ENCODE peak calls at places on chromosomes 4 and X, in nine cellular contexts. L, R, V, T, G, I, X, U and H are unnamed samples.

GRCh38 chr4:169810325-169811323 is 52.9 kb upstream of the HPF1 start:
- DNase-seq in L (peak; percentile 50), R (peak; percentile 78), V (peak; percentile 81), T (no peak), G (peak; percentile 24), I (no peak), X (peak; percentile 68), U (no peak), H (no peak)

GRCh38 chr4:134708616-134709015 is 507.0 kb upstream of the PABPC4L start:
- DNase-seq in L (no peak), R (peak; percentile 13), V (no peak), T (no peak), G (no peak), I (no peak), X (no peak), U (no peak), H (no peak)

GRCh38 chr4:111602848-111603247 is 542.4 kb upstream of the FAM241A start:
- DNase-seq in L (no peak), R (no peak), V (peak; percentile 28), T (no peak), G (no peak), I (no peak), X (peak; percentile 38), U (no peak), H (no peak)

GRCh38 chr4:186137193-186137792 is 32.8 kb downstream of the FAM149A start:
- DNase-seq in L (no peak), R (peak; percentile 23), V (peak; percentile 27), T (no peak), G (no peak), I (no peak), X (peak; percentile 15), U (no peak), H (no peak)

GRCh38 chr4:6493668-6494304 is 21.4 kb upstream of the PPP2R2C start:
- DNase-seq in L (no peak), R (peak; percentile 64), V (peak; percentile 3), T (no peak), G (no peak), I (peak; percentile 57), X (no peak), U (no peak), H (no peak)

GRCh38 chrX:24990585-24990984 is 25.2 kb downstream of the ARX start:
- DNase-seq in L (no peak), R (no peak), V (no peak), T (no peak), G (no peak), I (no peak), X (no peak), U (no peak), H (no peak)

GRCh38 chr4:17545374-17546140 is 30.6 kb downstream of the CLRN2 start:
- DNase-seq in L (no peak), R (no peak), V (no peak), T (no peak), G (no peak), I (no peak), X (no peak), U (no peak), H (no peak)

GRCh38 chrX:40155617-40156471 is 58.1 kb upstream of the BCOR start:
- DNase-seq in L (no peak), R (no peak), V (no peak), T (no peak), G (no peak), I (no peak), X (no peak), U (no peak), H (no peak)

GRCh38 chr4:14262221-14262620 is 634.7 kb upstream of the BOD1L1 start:
- DNase-seq in L (no peak), R (no peak), V (no peak), T (no peak), G (no peak), I (no peak), X (no peak), U (no peak), H (no peak)

GRCh38 chr4:184408021-184408710 is 66.2 kb downstream of the IRF2 start:
- DNase-seq in L (no peak), R (peak; percentile 87), V (peak; percentile 92), T (no peak), G (no peak), I (no peak), X (peak; percentile 21), U (no peak), H (no peak)

DNA sequence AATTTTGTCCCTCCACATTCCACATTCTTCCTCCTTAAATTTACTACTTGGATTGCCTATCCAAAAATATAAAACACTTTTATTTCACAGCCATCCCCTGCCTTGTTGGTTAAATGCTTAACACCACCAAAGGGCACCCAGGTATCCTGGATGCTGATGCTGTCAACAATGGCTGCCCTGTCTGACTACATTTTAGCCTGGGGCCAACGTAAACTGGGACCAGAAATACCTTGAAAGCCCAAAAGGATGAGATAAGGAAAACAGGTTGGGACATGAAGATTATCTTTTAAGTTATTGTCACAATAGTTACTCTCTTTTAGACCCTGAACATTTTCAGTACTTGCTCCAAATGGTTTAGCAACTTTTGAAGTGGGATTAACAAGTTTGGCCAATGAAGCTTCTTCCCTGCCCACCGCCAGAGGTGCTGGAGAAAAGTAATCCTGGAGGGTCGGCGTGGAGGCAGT is 775 bp upstream of the YIPF6 start:
- DNase-seq in L (no peak), R (peak; percentile 52), V (no peak), T (no peak), G (no peak), I (no peak), X (no peak), U (no peak), H (no peak)
- TF ChIP-seq CTCF in L (no peak), R (no peak), V (peak; percentile 23), T (peak; percentile 7), G (no peak), I (no peak), X (no peak), U (no peak), H (no peak)

GRCh38 chrX:10217218-10217617 is 60.4 kb downstream of the CLCN4 start:
- DNase-seq in L (no peak), R (no peak), V (no peak), T (no peak), G (no peak), I (no peak), X (no peak), U (no peak), H (no peak)
- TF ChIP-seq CTCF in L (no peak), R (no peak), V (no peak), T (no peak), G (no peak), I (no peak), X (no peak), U (no peak), H (no peak)

GRCh38 chrX:121084903-121085611 is 37.6 kb downstream of the GLUD2 start:
- DNase-seq in L (no peak), R (no peak), V (no peak), T (no peak), G (no peak), I (no peak), X (no peak), U (no peak), H (no peak)
- TF ChIP-seq CTCF in L (no peak), R (no peak), V (no peak), T (no peak), G (no peak), I (no peak), X (no peak), U (no peak), H (no peak)

GRCh38 chrX:117989512-117989911 is 127.1 kb downstream of the KLHL13 start:
- DNase-seq in L (no peak), R (peak; percentile 59), V (no peak), T (no peak), G (no peak), I (no peak), X (no peak), U (no peak), H (no peak)

GRCh38 chrX:117990438-117990837 is 126.2 kb downstream of the KLHL13 start:
- DNase-seq in L (no peak), R (peak; percentile 85), V (peak; percentile 88), T (no peak), G (no peak), I (no peak), X (no peak), U (no peak), H (no peak)

GRCh38 chrX:117987376-117987775 is 129.2 kb downstream of the KLHL13 start:
- DNase-seq in L (no peak), R (no peak), V (peak; percentile 70), T (no peak), G (no peak), I (no peak), X (no peak), U (no peak), H (no peak)

GRCh38 chrX:117982702-117983392 is 133.8 kb downstream of the KLHL13 start:
- DNase-seq in L (no peak), R (no peak), V (no peak), T (no peak), G (no peak), I (no peak), X (no peak), U (no peak), H (no peak)

DNA sequence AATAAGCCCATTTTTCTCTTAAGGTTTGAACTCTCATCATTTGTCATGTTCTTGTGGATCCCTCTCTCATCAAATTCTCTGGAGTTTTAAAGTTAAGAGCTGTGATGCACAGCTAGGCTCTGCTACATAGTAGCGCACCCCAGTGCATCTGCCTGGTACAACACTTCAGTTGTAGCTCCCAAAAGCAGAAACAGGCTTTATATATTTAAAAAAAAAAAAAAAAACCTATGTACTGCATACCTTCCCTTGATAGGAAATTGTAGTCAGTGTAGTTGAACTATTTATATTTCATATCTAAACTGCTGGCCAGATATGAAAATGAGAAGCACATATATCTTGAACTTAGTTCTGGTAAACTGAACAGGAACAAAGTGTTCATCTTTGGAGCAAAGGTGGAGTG is 131.4 kb downstream of the KLHL13 start:
- DNase-seq in L (no peak), R (peak; percentile 5), V (peak; percentile 29), T (no peak), G (no peak), I (no peak), X (no peak), U (no peak), H (no peak)
- TF ChIP-seq CTCF in L (no peak), R (peak; percentile 22), V (peak; percentile 25), T (no peak), G (no peak), I (no peak), X (no peak), U (no peak), H (no peak)

GRCh38 chr4:115119804-115120352 is 6.5 kb upstream of the NDST4 start:
- DNase-seq in L (no peak), R (no peak), V (no peak), T (no peak), G (no peak), I (no peak), X (no peak), U (no peak), H (no peak)
- TF ChIP-seq CTCF in L (no peak), R (no peak), V (no peak), T (no peak), G (no peak), I (no peak), X (no peak), U (no peak), H (no peak)

GRCh38 chr4:75555294-75556164 is at the start of gene ODAPH:
- DNase-seq in L (no peak), R (peak; percentile 90), V (peak; percentile 58), T (no peak), G (no peak), I (no peak), X (no peak), U (no peak), H (no peak)
- TF ChIP-seq CTCF in L (no peak), R (no peak), V (no peak), T (no peak), G (no peak), I (no peak), X (no peak), U (no peak), H (no peak)